ENCODE peak calls at places on chromosomes 2 and 18, in nine cellular contexts. A is AG09319, K is A673, F is neural progenitor cell, X is right atrium auricular region, L is foreskin fibroblast, T is bronchial epithelial cell, B is tibial artery, C is mucosa of descending colon. D is an unnamed sample.

GRCh38 chr2:201768918-201769317 is 11.8 kb downstream of the ALS2 start:
- DNase-seq in C (no peak), T (no peak), L (no peak), K (no peak), X (no peak), F (no peak), A (no peak), B (no peak), D (no peak)

GRCh38 chr2:239544846-239545465 is 144.1 kb upstream of the HDAC4 start:
- DNase-seq in C (peak), X (no peak), F (no peak), B (no peak), L (no peak), K (no peak), A (no peak), T (no peak), D (no peak)

GRCh38 chr2:1518501-1518821 is 105.2 kb downstream of the TPO start:
- DNase-seq in K (no peak), T (no peak), B (no peak), X (no peak), F (no peak), C (no peak), A (no peak), L (no peak), D (no peak)

GRCh38 chr2:117997872-117998454 is 15.9 kb downstream of the CCDC93 start:
- DNase-seq in F (no peak), T (no peak), X (no peak), K (no peak), L (no peak), B (no peak), A (no peak), C (no peak), D (no peak)

GRCh38 chr2:169164311-169164710 is 94.9 kb downstream of the DHRS9 start:
- DNase-seq in C (no peak), F (no peak), B (no peak), X (no peak), A (no peak), L (no peak), K (no peak), T (no peak), D (no peak)

GRCh38 chr2:171824086-171824485 is 70.0 kb downstream of the SLC25A12 start:
- DNase-seq in F (no peak), X (no peak), T (no peak), C (no peak), A (no peak), K (peak), B (no peak), L (peak), D (no peak)

GRCh38 chr2:24404582-24404981 is 44.2 kb upstream of the ITSN2 start:
- DNase-seq in K (peak), X (no peak), B (peak), L (peak), C (no peak), F (no peak), T (peak), A (no peak), D (no peak)

GRCh38 chr2:42128731-42129486 is 40.2 kb upstream of the EML4 start:
- DNase-seq in C (no peak), L (peak), F (no peak), X (no peak), A (no peak), K (peak), B (no peak), T (no peak), D (peak)

GRCh38 chr2:205767617-205768016 is 85.3 kb downstream of the NRP2 start:
- DNase-seq in F (no peak), X (no peak), T (no peak), B (no peak), K (no peak), A (no peak), C (no peak), L (no peak), D (no peak)

GRCh38 chr2:30670453-30670852 is 136.8 kb downstream of the CAPN13 start:
- DNase-seq in T (no peak), F (no peak), B (no peak), K (no peak), L (no peak), C (no peak), X (no peak), A (no peak), D (no peak)

GRCh38 chr18:8367217-8367988 is 241.8 kb upstream of the RAB12 start:
- DNase-seq in T (peak), L (no peak), B (no peak), A (no peak), F (peak), C (no peak), K (peak), X (no peak), D (peak)

GRCh38 chr18:48983793-48984437 is 33.1 kb upstream of the SMAD7 start:
- DNase-seq in X (no peak), K (peak), T (no peak), B (no peak), L (no peak), A (no peak), F (no peak), C (no peak), D (no peak)

GRCh38 chr2:219289537-219290361 is 10.6 kb downstream of the DNAJB2 start:
- DNase-seq in C (peak), A (peak), L (peak), X (peak), B (peak), F (no peak), K (peak), T (peak), D (no peak)

GRCh38 chr2:219527076-219527394 is 12.8 kb downstream of the ASIC4 start:
- DNase-seq in A (no peak), X (no peak), L (no peak), B (no peak), C (peak), K (no peak), T (no peak), F (no peak), D (no peak)

GRCh38 chr2:54274781-54275242 is 18.8 kb upstream of the TSPYL6 start:
- DNase-seq in C (no peak), T (no peak), L (peak), F (no peak), K (peak), X (no peak), B (no peak), A (peak), D (no peak)

GRCh38 chr2:190354003-190354690 is 10.8 kb downstream of the INPP1 start:
- DNase-seq in T (no peak), B (no peak), X (no peak), F (no peak), C (no peak), A (no peak), K (no peak), L (no peak), D (no peak)

GRCh38 chr2:152585830-152586484 is 131.3 kb downstream of the PRPF40A start:
- DNase-seq in K (peak), A (peak), L (peak), X (no peak), F (no peak), C (no peak), T (peak), B (peak), D (no peak)

GRCh38 chr2:83051538-83052192 is 1407.4 kb downstream of the SUCLG1 start:
- DNase-seq in K (no peak), X (no peak), A (no peak), L (no peak), T (no peak), F (no peak), C (no peak), B (no peak), D (no peak)

GRCh38 chr18:23828426-23828825 is 139.2 kb downstream of the LAMA3 start:
- DNase-seq in C (no peak), T (peak), B (no peak), A (no peak), L (peak), X (no peak), K (peak), F (no peak), D (peak)

GRCh38 chr18:9022397-9023170 is 79.9 kb upstream of the NDUFV2 start:
- DNase-seq in L (no peak), A (no peak), C (no peak), B (no peak), T (peak), K (peak), X (no peak), F (no peak), D (no peak)

DNA sequence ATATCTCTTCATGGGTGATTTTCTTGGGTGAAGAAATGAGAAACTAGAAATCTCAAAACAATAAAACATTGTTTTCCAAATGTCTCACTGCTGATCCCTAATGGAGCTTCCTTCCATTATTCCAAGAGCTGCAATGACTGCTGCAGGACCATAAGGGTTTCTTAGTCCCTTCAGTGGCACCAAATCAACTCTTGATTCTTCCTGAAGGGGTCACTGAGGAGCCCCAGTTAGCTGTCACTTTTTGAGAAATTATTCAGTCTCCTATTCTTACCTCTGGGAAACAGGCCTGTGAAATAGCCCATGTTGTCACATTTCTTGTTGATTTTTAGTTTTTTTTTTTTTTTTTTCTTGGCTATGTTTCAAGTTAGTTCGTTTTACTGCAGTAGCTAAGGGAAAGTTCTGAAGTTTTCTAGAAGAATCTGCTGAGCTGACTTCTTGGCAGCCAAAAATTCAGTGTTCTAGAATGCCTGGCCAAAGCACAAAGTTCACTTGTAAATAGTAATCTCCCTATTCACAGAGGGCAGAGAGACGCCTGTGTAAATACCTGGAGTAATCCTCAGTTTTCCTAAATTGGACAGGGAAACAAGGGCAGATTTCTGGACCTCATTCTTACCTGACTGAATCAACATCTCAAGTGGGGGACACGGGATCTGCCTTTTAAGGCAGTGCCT is 480.0 kb downstream of the RIT2 start:
- DNase-seq in L (no peak), K (peak), C (no peak), B (no peak), A (no peak), T (no peak), F (peak), X (no peak), D (no peak)
- TF ChIP-seq CTCF in L (no peak), K (peak), C (no peak), B (no peak), A (no peak), T (no peak), F (peak), X (no peak), D (no peak)

GRCh38 chr2:74762789-74763188 is 71.1 kb upstream of the HK2 start:
- DNase-seq in C (no peak), L (no peak), K (no peak), X (no peak), T (no peak), A (no peak), B (no peak), F (no peak), D (no peak)
- TF ChIP-seq CTCF in C (no peak), L (no peak), K (no peak), X (peak), T (no peak), A (no peak), B (no peak), F (peak), D (no peak)

GRCh38 chr2:216008387-216008786 is 5.0 kb downstream of the MREG start:
- DNase-seq in A (no peak), C (no peak), F (no peak), X (no peak), L (no peak), T (no peak), B (no peak), K (no peak), D (no peak)
- TF ChIP-seq CTCF in A (no peak), C (no peak), F (peak), X (no peak), L (no peak), T (no peak), B (no peak), K (peak), D (no peak)

GRCh38 chr2:69469375-69469774 is 32.1 kb upstream of the NFU1 start:
- DNase-seq in F (no peak), A (no peak), X (no peak), T (peak), B (no peak), C (no peak), K (no peak), L (no peak), D (no peak)
- TF ChIP-seq CTCF in F (no peak), A (no peak), X (no peak), T (no peak), B (no peak), C (no peak), K (no peak), L (no peak), D (no peak)

DNA sequence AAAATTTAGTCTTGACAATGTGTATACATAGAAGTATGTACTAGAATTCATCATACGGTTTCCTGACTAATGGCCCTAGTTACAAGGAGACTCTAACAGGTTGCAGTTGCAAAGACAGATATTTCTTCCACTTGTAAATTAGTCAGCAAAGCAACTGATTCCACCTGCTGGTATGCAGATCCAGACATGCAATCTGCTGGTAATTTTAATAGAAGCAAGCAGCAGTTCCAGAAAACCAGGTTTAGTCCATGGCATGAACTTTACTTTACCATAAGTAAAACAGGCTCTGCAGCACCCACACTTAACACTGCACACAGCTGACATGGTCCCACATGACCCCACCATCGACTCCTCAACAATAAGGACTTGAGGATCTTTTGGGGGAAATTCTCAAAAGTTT is 110.9 kb upstream of the SP3 start:
- DNase-seq in A (no peak), F (no peak), K (no peak), B (no peak), X (no peak), L (no peak), C (no peak), T (peak), D (no peak)
- TF ChIP-seq CTCF in A (no peak), F (no peak), K (no peak), B (no peak), X (no peak), L (no peak), C (no peak), T (peak), D (no peak)

GRCh38 chr18:73414069-73414468 is 546.3 kb upstream of the NETO1 start:
- DNase-seq in K (no peak), F (no peak), X (no peak), B (no peak), T (no peak), L (no peak), A (no peak), C (no peak), D (no peak)

GRCh38 chr18:73407506-73407905 is 539.7 kb upstream of the NETO1 start:
- DNase-seq in A (no peak), B (no peak), K (no peak), L (peak), X (no peak), C (no peak), F (no peak), T (peak), D (no peak)

GRCh38 chr18:73409242-73409641 is 541.5 kb upstream of the NETO1 start:
- DNase-seq in C (no peak), K (no peak), A (no peak), F (no peak), T (no peak), L (no peak), X (no peak), B (no peak), D (no peak)

DNA sequence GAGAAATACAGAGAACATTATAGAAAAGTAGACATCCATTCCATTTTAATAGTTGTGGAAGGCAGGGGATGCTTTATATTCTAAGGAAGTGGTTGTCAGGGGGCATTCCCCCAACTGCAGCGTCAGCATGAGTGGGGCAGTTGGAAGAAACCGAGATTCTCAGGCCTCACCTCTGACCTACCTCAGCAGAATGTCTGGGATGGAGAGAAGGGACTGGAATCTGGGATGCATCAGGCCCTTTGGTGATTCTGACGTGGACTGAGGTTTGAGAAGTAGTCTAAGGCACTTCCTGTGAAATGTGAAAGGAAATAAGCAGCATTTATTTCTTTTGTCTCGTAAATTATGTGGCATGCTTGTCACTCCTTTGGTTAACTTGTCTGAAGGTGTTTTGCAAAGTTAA is 540.6 kb upstream of the NETO1 start:
- DNase-seq in K (no peak), L (no peak), X (no peak), A (no peak), F (no peak), C (no peak), B (no peak), T (no peak), D (no peak)
- TF ChIP-seq CTCF in K (no peak), L (no peak), X (no peak), A (no peak), F (no peak), C (no peak), B (no peak), T (no peak), D (no peak)

D was measured in GM20000.